ENCODE peak calls at places on chromosomes 1 and 21, in ten cellular contexts. C is EH; V is activated naive CD4-positive, alpha-beta T cell treated with anti-CD3 and anti-CD28 coated beads, Interleukin-2, amount 10 ng/mL, durations not matched to agents 7 days and 5 days; N is PC-9; R is stimulated activated CD4-positive, alpha-beta T cell treated with anti-CD3 and anti-CD28 coated beads, Interleukin-12 subunit alpha, Interleukin-12 subunit beta, amount 100 ng/mL, for 48 hours; T is C1 segment of cervical spinal cord; E is nephron progenitor cell; I is hippocampal formation; X is body of pancreas; D is NCI-H2081. Q is an unnamed sample.

GRCh38 chr1:191695865-191696264 is 462.4 kb upstream of the RGS18 start:
- DNase-seq in C (no peak), V (no peak), N (no peak), R (no peak), T (no peak), E (no peak), I (no peak), X (no peak), D (no peak), Q (no peak)

GRCh38 chr1:47875831-47876586 is 121.2 kb downstream of the TRABD2B start:
- DNase-seq in C (no peak), V (no peak), N (no peak), R (no peak), T (no peak), E (peak), I (no peak), X (peak), D (no peak), Q (no peak)

GRCh38 chr1:214401666-214402065 is 120.7 kb downstream of the SMYD2 start:
- DNase-seq in C (peak), V (no peak), N (no peak), R (no peak), T (no peak), E (no peak), I (no peak), X (no peak), D (no peak), Q (no peak)

GRCh38 chr1:24157921-24158481 is 15.1 kb upstream of the IL22RA1 start:
- DNase-seq in C (peak), V (no peak), N (no peak), R (no peak), T (no peak), E (no peak), I (no peak), X (no peak), D (peak), Q (no peak)

GRCh38 chr1:86741947-86742572 is 37.7 kb downstream of the SH3GLB1 start:
- DNase-seq in C (peak), V (peak), N (no peak), R (peak), T (no peak), E (peak), I (peak), X (peak), D (peak), Q (no peak)

GRCh38 chr1:7267493-7267892 is 482.2 kb downstream of the CAMTA1 start:
- DNase-seq in C (peak), V (no peak), N (no peak), R (no peak), T (no peak), E (no peak), I (no peak), X (no peak), D (no peak), Q (no peak)

GRCh38 chr1:87030740-87031400 is 116.4 kb downstream of the HS2ST1 start:
- DNase-seq in C (no peak), V (no peak), N (no peak), R (no peak), T (no peak), E (no peak), I (no peak), X (no peak), D (no peak), Q (no peak)

GRCh38 chr21:17462276-17462981 is 50.4 kb upstream of the CXADR start:
- DNase-seq in C (peak), V (no peak), N (no peak), R (no peak), T (no peak), E (no peak), I (no peak), X (peak), D (no peak), Q (no peak)

GRCh38 chr1:178192686-178193085 is 98.8 kb downstream of the RASAL2 start:
- DNase-seq in C (peak), V (no peak), N (peak), R (no peak), T (peak), E (no peak), I (peak), X (peak), D (no peak), Q (no peak)

GRCh38 chr1:172588296-172589291 is 55.6 kb downstream of the SUCO start:
- DNase-seq in C (peak), V (no peak), N (peak), R (peak), T (no peak), E (no peak), I (no peak), X (no peak), D (no peak), Q (no peak)

GRCh38 chr1:152479792-152480595 is 30.6 kb upstream of the LCE5A start:
- DNase-seq in C (peak), V (peak), N (no peak), R (peak), T (no peak), E (peak), I (no peak), X (peak), D (peak), Q (no peak)

GRCh38 chr1:180098242-180098995 is 56.2 kb upstream of the QSOX1 start:
- DNase-seq in C (peak), V (no peak), N (peak), R (no peak), T (no peak), E (no peak), I (no peak), X (no peak), D (no peak), Q (no peak)

GRCh38 chr1:62870148-62870547 is 86.2 kb downstream of the ATG4C start:
- DNase-seq in C (peak), V (no peak), N (no peak), R (no peak), T (no peak), E (no peak), I (no peak), X (no peak), D (no peak), Q (no peak)

GRCh38 chr1:54287821-54288220 is 87.9 kb downstream of the MRPL37 start:
- DNase-seq in C (peak), V (no peak), N (no peak), R (no peak), T (peak), E (no peak), I (peak), X (no peak), D (no peak), Q (no peak)

GRCh38 chr1:58047265-58047858 is 499.2 kb downstream of the OMA1 start:
- DNase-seq in C (peak), V (peak), N (no peak), R (peak), T (no peak), E (peak), I (no peak), X (peak), D (peak), Q (no peak)

GRCh38 chr1:74396942-74397341 is 115.5 kb downstream of the LRRC53 start:
- DNase-seq in C (no peak), V (no peak), N (no peak), R (no peak), T (no peak), E (peak), I (no peak), X (no peak), D (no peak), Q (no peak)

Q was measured in hypothalamus.